ENCODE peak calls at places on chromosome 4, in ten cellular contexts. U is GM12865, S is psoas muscle, R is fibroblast of pulmonary artery, N is colonic mucosa, H is AG09309, E is choroid plexus epithelial cell, L is heart right ventricle, Q is fibroblast of mammary gland, P is A549. C is an unnamed sample.

GRCh38 chr4:137531121-137531520 is 1.2 kb downstream of the PCDH18 start:
- DNase-seq in U (no peak), S (no peak), R (peak; percentile 67), N (no peak), H (no peak), E (peak; percentile 77), L (peak; percentile 35), Q (peak; percentile 78), P (no peak), C (no peak)

GRCh38 chr4:90127706-90128345 is 632 bp downstream of the CCSER1 start:
- DNase-seq in U (peak; percentile 21), S (peak; percentile 16), R (no peak), N (peak; percentile 25), H (no peak), E (no peak), L (no peak), Q (no peak), P (no peak), C (no peak)

GRCh38 chr4:185204238-185204910 is 574 bp upstream of the CFAP97 start:
- DNase-seq in U (peak; percentile 53), S (no peak), R (no peak), N (peak; percentile 44), H (no peak), E (peak; percentile 31), L (no peak), Q (peak; percentile 43), P (peak; percentile 18), C (no peak)

GRCh38 chr4:185504098-185505047 is 30.9 kb downstream of the PDLIM3 start:
- DNase-seq in U (no peak), S (peak; percentile 77), R (peak; percentile 75), N (peak; percentile 77), H (no peak), E (peak; percentile 55), L (peak; percentile 88), Q (no peak), P (no peak), C (no peak)

GRCh38 chr4:173013232-173013932 is 155.2 kb upstream of the GALNT7 start:
- DNase-seq in U (peak; percentile 50), S (no peak), R (peak; percentile 57), N (peak; percentile 60), H (no peak), E (peak; percentile 60), L (peak; percentile 38), Q (peak; percentile 52), P (peak; percentile 27), C (peak; percentile 26)

GRCh38 chr4:113437124-113437523 is 324.4 kb downstream of the CAMK2D start:
- DNase-seq in U (no peak), S (no peak), R (no peak), N (no peak), H (no peak), E (peak; percentile 56), L (no peak), Q (peak; percentile 61), P (no peak), C (no peak)

GRCh38 chr4:72828864-72829263 is 240.7 kb downstream of the COX18 start:
- DNase-seq in U (no peak), S (no peak), R (no peak), N (no peak), H (no peak), E (no peak), L (no peak), Q (no peak), P (no peak), C (no peak)

GRCh38 chr4:91826186-91826585 is 477.6 kb upstream of the GRID2 start:
- DNase-seq in U (no peak), S (no peak), R (peak; percentile 69), N (no peak), H (no peak), E (peak; percentile 72), L (no peak), Q (no peak), P (no peak), C (peak; percentile 2)

GRCh38 chr4:13547563-13548041 is 3.3 kb upstream of the NKX3-2 start:
- DNase-seq in U (peak; percentile 46), S (no peak), R (no peak), N (no peak), H (no peak), E (no peak), L (no peak), Q (no peak), P (no peak), C (no peak)

GRCh38 chr4:110371016-110371795 is 104.7 kb upstream of the ENPEP start:
- DNase-seq in U (no peak), S (no peak), R (no peak), N (no peak), H (no peak), E (peak; percentile 35), L (no peak), Q (no peak), P (no peak), C (no peak)

GRCh38 chr4:103008875-103009729 is 10.4 kb downstream of the SLC9B1 start:
- DNase-seq in U (peak; percentile 79), S (no peak), R (peak; percentile 90), N (peak; percentile 37), H (peak; percentile 35), E (peak; percentile 92), L (peak; percentile 23), Q (peak; percentile 83), P (peak; percentile 70), C (peak; percentile 77)

GRCh38 chr4:1246111-1246881 is 2.6 kb downstream of the CTBP1 start:
- DNase-seq in U (peak; percentile 60), S (peak; percentile 20), R (no peak), N (peak; percentile 21), H (no peak), E (no peak), L (no peak), Q (no peak), P (no peak), C (no peak)

GRCh38 chr4:86450189-86450588 is 90.3 kb upstream of the MAPK10 start:
- DNase-seq in U (no peak), S (no peak), R (no peak), N (no peak), H (no peak), E (no peak), L (no peak), Q (no peak), P (no peak), C (no peak)

GRCh38 chr4:86453044-86453501 is 93.2 kb upstream of the MAPK10 start:
- DNase-seq in U (no peak), S (peak; percentile 13), R (peak; percentile 36), N (peak; percentile 29), H (no peak), E (peak; percentile 31), L (peak; percentile 40), Q (peak; percentile 43), P (no peak), C (no peak)

GRCh38 chr4:86450861-86451260 is 91.0 kb upstream of the MAPK10 start:
- DNase-seq in U (no peak), S (no peak), R (no peak), N (no peak), H (no peak), E (no peak), L (no peak), Q (no peak), P (no peak), C (no peak)

GRCh38 chr4:86452323-86452995 is 92.6 kb upstream of the MAPK10 start:
- DNase-seq in U (no peak), S (no peak), R (peak; percentile 69), N (no peak), H (no peak), E (peak; percentile 27), L (peak; percentile 12), Q (peak; percentile 46), P (no peak), C (no peak)

GRCh38 chr4:86451560-86452322 is 91.9 kb upstream of the MAPK10 start:
- DNase-seq in U (no peak), S (no peak), R (peak; percentile 27), N (no peak), H (no peak), E (peak; percentile 15), L (no peak), Q (peak; percentile 4), P (peak; percentile 3), C (no peak)
- H3K4me3 ChIP-seq in U (no peak overlapping the region), S (peak overlapping the region; percentile 1), R (peak overlapping the region; percentile 56), N (no peak overlapping the region), H (no peak overlapping the region), E (no peak overlapping the region), L (peak overlapping the region; percentile 52), Q (peak overlapping the region; percentile 39), P (no peak overlapping the region), C (no peak overlapping the region)

GRCh38 chr4:140152015-140152703 is 1.8 kb downstream of the MAML3 start:
- DNase-seq in U (no peak), S (peak; percentile 61), R (no peak), N (peak; percentile 86), H (no peak), E (no peak), L (peak; percentile 71), Q (no peak), P (no peak), C (no peak)
- TF ChIP-seq CTCF in U (no peak), S (peak; percentile 24), R (peak; percentile 9), N (no peak), H (peak; percentile 10), E (peak; percentile 30), L (peak; percentile 37), Q (no peak), P (no peak), C (peak; percentile 29)

GRCh38 chr4:104494161-104494560 is 533 bp downstream of the CXXC4 start:
- DNase-seq in U (no peak), S (no peak), R (peak; percentile 1), N (no peak), H (no peak), E (no peak), L (no peak), Q (no peak), P (no peak), C (no peak)
- H3K4me3 ChIP-seq in U (peak overlapping the region; percentile 98), S (peak overlapping the region; percentile 69), R (peak overlapping the region; percentile 63), N (peak overlapping the region; percentile 40), H (no peak overlapping the region), E (no peak overlapping the region), L (peak overlapping the region; percentile 77), Q (no peak overlapping the region), P (peak overlapping the region; percentile 57), C (peak overlapping the region; percentile 64)

DNA sequence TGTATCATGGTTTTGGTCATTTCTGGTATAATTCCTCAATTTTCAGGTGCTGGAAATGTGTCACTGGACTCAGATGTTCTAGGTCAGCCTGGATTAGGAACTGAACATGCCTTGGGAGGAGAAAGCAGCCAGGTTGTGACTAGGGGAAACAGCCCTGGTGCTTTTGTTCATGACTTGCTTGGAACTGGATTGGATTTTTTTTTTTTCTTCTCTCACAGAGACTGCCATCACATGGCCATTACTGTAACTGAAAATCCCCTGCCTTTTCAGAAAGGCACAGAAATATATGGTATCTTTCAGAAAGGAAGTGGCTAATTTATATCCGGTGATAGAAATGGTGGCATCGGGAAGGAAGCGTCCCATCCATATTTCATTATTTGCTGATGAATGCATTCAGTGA is 34.6 kb downstream of the SEPTIN11 start:
- DNase-seq in U (peak; percentile 77), S (no peak), R (peak; percentile 67), N (no peak), H (no peak), E (peak; percentile 74), L (no peak), Q (peak; percentile 83), P (no peak), C (no peak)
- TF ChIP-seq CTCF in U (peak; percentile 23), S (peak; percentile 40), R (peak; percentile 48), N (no peak), H (peak; percentile 34), E (peak; percentile 48), L (peak; percentile 40), Q (peak; percentile 42), P (peak; percentile 20), C (peak; percentile 39)

DNA sequence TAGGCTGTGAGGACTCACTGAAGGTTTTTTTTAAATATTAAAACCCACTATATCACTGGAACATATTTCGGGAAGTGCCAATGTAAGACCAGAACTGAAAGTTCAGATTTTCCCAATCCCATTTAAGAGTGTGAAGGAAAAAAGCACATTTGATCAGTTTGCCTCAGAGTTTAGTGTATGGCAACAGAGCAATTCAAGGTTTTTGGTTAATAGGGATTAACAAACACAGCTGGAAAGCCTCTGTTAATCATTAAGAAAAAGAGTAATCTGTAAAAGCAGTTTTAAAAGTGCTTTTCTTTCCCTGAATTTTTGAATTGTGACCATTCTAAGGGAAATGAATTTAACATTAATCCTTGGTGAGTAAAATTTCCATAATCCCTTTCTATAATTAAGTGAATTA is 60.4 kb downstream of the NPY5R start:
- DNase-seq in U (no peak), S (no peak), R (no peak), N (no peak), H (no peak), E (no peak), L (no peak), Q (no peak), P (no peak), C (no peak)
- H3K4me3 ChIP-seq in U (no peak overlapping the region), S (no peak overlapping the region), R (no peak overlapping the region), N (no peak overlapping the region), H (no peak overlapping the region), E (no peak overlapping the region), L (peak overlapping the region; percentile 11), Q (no peak overlapping the region), P (no peak overlapping the region), C (no peak overlapping the region)